ENCODE peak calls at places on chromosomes 3 and 15, in seven cellular contexts. One of them, this sample, is unnamed.

GRCh38 chr3:86152620-86153019 is 838.3 kb downstream of the VGLL3 start:
- DNase-seq in H9: no peak
- DNase-seq in neuronal stem cell: no peak
- DNase-seq in H1: no peak
- DNase-seq in mesenchymal stem cell: no peak
- DNase-seq in trophoblast cell: no peak
- DNase-seq in IMR-90: no peak
- DNase-seq in this sample: no peak

GRCh38 chr3:104908761-104909160 is 457.9 kb upstream of the ALCAM start:
- DNase-seq in H9: no peak
- DNase-seq in IMR-90: no peak
- DNase-seq in trophoblast cell: no peak
- DNase-seq in H1: no peak
- DNase-seq in mesenchymal stem cell: no peak
- DNase-seq in neuronal stem cell: no peak
- DNase-seq in this sample: peak; percentile 3

GRCh38 chr3:42161050-42161935 is 70.1 kb downstream of the TRAK1 start:
- DNase-seq in mesenchymal stem cell: peak; percentile 37
- DNase-seq in neuronal stem cell: no peak
- DNase-seq in H1: no peak
- DNase-seq in trophoblast cell: peak; percentile 27
- DNase-seq in IMR-90: peak; percentile 50
- DNase-seq in H9: no peak
- DNase-seq in this sample: no peak

GRCh38 chr3:138196023-138196422 is 8.9 kb downstream of the ARMC8 start:
- DNase-seq in mesenchymal stem cell: no peak
- DNase-seq in H1: no peak
- DNase-seq in IMR-90: no peak
- DNase-seq in trophoblast cell: no peak
- DNase-seq in H9: no peak
- DNase-seq in neuronal stem cell: no peak
- DNase-seq in this sample: no peak

GRCh38 chr3:151869186-151869585 is 4.3 kb upstream of the SUCNR1 start:
- DNase-seq in mesenchymal stem cell: peak; percentile 74
- DNase-seq in H9: no peak
- DNase-seq in trophoblast cell: no peak
- DNase-seq in H1: no peak
- DNase-seq in neuronal stem cell: no peak
- DNase-seq in IMR-90: no peak
- DNase-seq in this sample: no peak

GRCh38 chr15:89829161-89829560 is 14.5 kb upstream of the ANPEP start:
- DNase-seq in neuronal stem cell: no peak
- DNase-seq in H9: no peak
- DNase-seq in trophoblast cell: no peak
- DNase-seq in H1: no peak
- DNase-seq in mesenchymal stem cell: no peak
- DNase-seq in IMR-90: no peak
- DNase-seq in this sample: no peak

GRCh38 chr3:186259612-186260383 is 102.2 kb downstream of the DGKG start:
- DNase-seq in H1: peak; percentile 77
- DNase-seq in IMR-90: peak; percentile 73
- DNase-seq in trophoblast cell: peak; percentile 83
- DNase-seq in neuronal stem cell: peak; percentile 62
- DNase-seq in H9: peak; percentile 97
- DNase-seq in mesenchymal stem cell: peak; percentile 81
- DNase-seq in this sample: peak; percentile 96

GRCh38 chr3:36408146-36408545 is 27.8 kb downstream of the STAC start:
- DNase-seq in neuronal stem cell: no peak
- DNase-seq in mesenchymal stem cell: no peak
- DNase-seq in H9: no peak
- DNase-seq in IMR-90: no peak
- DNase-seq in H1: no peak
- DNase-seq in trophoblast cell: no peak
- DNase-seq in this sample: peak; percentile 49

GRCh38 chr3:33682770-33683169 is 35.3 kb downstream of the CLASP2 start:
- DNase-seq in H9: no peak
- DNase-seq in trophoblast cell: no peak
- DNase-seq in H1: no peak
- DNase-seq in neuronal stem cell: no peak
- DNase-seq in mesenchymal stem cell: no peak
- DNase-seq in IMR-90: no peak
- DNase-seq in this sample: no peak

GRCh38 chr3:33687406-33688010 is 30.5 kb downstream of the CLASP2 start:
- DNase-seq in mesenchymal stem cell: peak; percentile 43
- DNase-seq in H9: no peak
- DNase-seq in IMR-90: peak; percentile 55
- DNase-seq in neuronal stem cell: no peak
- DNase-seq in trophoblast cell: peak; percentile 19
- DNase-seq in H1: no peak
- DNase-seq in this sample: no peak

GRCh38 chr3:33678073-33678472 is 40.0 kb downstream of the CLASP2 start:
- DNase-seq in IMR-90: no peak
- DNase-seq in neuronal stem cell: no peak
- DNase-seq in mesenchymal stem cell: no peak
- DNase-seq in H1: no peak
- DNase-seq in H9: no peak
- DNase-seq in trophoblast cell: no peak
- DNase-seq in this sample: no peak

GRCh38 chr3:33681667-33682066 is 36.4 kb downstream of the CLASP2 start:
- DNase-seq in H9: no peak
- DNase-seq in IMR-90: no peak
- DNase-seq in trophoblast cell: no peak
- DNase-seq in H1: no peak
- DNase-seq in neuronal stem cell: no peak
- DNase-seq in mesenchymal stem cell: no peak
- DNase-seq in this sample: peak; percentile 20
- H3K4ac ChIP-seq in H9: no peak overlapping the region
- H3K4ac ChIP-seq in IMR-90: no peak overlapping the region
- H3K4ac ChIP-seq in trophoblast cell: no peak overlapping the region
- H3K4ac ChIP-seq in H1: no peak overlapping the region
- H3K4ac ChIP-seq in neuronal stem cell: no peak overlapping the region
- H3K4ac ChIP-seq in mesenchymal stem cell: no peak overlapping the region
- H3K4ac ChIP-seq in this sample: no peak overlapping the region

DNA sequence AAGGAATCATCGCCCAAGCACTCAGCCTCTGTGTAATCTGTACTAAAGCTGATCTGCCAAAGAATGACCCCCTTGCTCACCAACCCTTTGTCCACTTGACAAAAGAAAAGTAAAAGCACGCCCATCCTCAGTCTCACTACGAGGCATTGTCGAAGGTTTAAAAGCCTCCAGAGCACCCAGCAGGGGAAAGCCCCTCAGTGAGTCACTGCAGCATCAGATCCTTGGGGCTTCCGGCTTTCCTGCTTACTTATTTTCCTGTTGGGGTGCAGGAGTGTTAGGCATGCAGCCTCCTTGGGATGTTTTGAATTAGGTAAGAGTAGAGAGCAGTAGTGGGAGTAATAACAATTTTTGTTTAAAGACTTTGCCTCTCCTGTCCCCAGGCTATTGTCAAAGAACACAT is 216.1 kb downstream of the MTHFS start:
- DNase-seq in IMR-90: peak; percentile 88
- DNase-seq in H9: no peak
- DNase-seq in mesenchymal stem cell: peak; percentile 62
- DNase-seq in H1: peak; percentile 25
- DNase-seq in trophoblast cell: no peak
- DNase-seq in neuronal stem cell: peak; percentile 56
- DNase-seq in this sample: peak; percentile 17
- H3K4ac ChIP-seq in IMR-90: peak overlapping the region; percentile 79
- H3K4ac ChIP-seq in H9: no peak overlapping the region
- H3K4ac ChIP-seq in mesenchymal stem cell: no peak overlapping the region
- H3K4ac ChIP-seq in H1: no peak overlapping the region
- H3K4ac ChIP-seq in trophoblast cell: no peak overlapping the region
- H3K4ac ChIP-seq in neuronal stem cell: no peak overlapping the region
- H3K4ac ChIP-seq in this sample: no peak overlapping the region

DNA sequence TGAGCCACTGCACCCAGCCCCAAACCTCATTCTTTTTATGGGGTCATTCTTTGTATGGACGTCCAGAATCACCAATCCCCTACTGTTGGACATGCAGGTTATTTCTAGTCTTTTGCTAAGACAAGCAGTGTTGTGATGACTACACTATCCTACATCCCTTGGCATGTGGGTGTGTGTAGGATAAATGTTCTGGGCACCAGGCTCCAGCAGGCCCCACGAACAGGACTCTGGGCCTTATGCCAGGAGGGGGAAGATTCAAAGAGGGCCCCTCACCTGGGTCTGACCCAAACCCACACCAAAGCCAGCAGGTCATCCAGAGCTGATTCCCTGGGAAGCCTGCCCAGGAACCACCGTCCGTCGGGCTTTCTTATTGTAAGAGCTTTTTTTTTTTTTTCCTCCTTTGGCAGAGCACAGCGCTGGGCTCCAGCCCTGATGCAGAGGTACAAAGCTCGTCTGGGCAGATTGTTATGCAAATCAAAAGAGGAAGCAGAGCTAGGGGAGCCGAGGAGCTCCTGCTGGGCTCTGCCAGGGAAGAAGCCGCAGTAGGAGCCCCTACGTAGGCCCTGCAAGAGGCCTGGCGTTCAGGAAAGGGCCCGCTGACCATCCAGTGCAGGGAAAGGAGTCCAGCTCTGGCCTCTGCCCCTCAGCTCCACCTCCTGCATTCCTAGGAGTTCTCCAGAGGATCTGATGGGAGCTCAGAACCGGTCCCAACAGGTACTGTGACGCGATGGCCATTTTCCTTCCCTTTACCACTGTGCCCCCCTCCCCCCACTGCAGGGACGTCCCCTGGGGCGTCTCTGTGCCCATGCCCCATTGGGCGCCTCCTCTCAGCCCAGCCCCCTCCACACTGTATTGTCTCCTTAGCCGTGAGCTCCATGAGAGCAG is 29.0 kb upstream of the FURIN start:
- DNase-seq in neuronal stem cell: peak; percentile 33
- DNase-seq in trophoblast cell: peak; percentile 82
- DNase-seq in mesenchymal stem cell: no peak
- DNase-seq in H9: peak; percentile 90
- DNase-seq in IMR-90: peak; percentile 14
- DNase-seq in H1: peak; percentile 85
- DNase-seq in this sample: peak; percentile 91
- H3K4ac ChIP-seq in neuronal stem cell: peak overlapping the region; percentile 81
- H3K4ac ChIP-seq in trophoblast cell: peak overlapping the region; percentile 38
- H3K4ac ChIP-seq in mesenchymal stem cell: no peak overlapping the region
- H3K4ac ChIP-seq in H9: no peak overlapping the region
- H3K4ac ChIP-seq in IMR-90: no peak overlapping the region
- H3K4ac ChIP-seq in H1: peak overlapping the region; percentile 28
- H3K4ac ChIP-seq in this sample: peak overlapping the region; percentile 22

GRCh38 chr3:49534581-49535495 is 19.4 kb upstream of the BSN start:
- DNase-seq in neuronal stem cell: peak; percentile 80
- DNase-seq in IMR-90: no peak
- DNase-seq in H1: peak; percentile 19
- DNase-seq in H9: peak; percentile 82
- DNase-seq in mesenchymal stem cell: no peak
- DNase-seq in trophoblast cell: no peak
- DNase-seq in this sample: peak; percentile 80
- H3K4ac ChIP-seq in neuronal stem cell: no peak overlapping the region
- H3K4ac ChIP-seq in IMR-90: no peak overlapping the region
- H3K4ac ChIP-seq in H1: no peak overlapping the region
- H3K4ac ChIP-seq in H9: no peak overlapping the region
- H3K4ac ChIP-seq in mesenchymal stem cell: no peak overlapping the region
- H3K4ac ChIP-seq in trophoblast cell: no peak overlapping the region
- H3K4ac ChIP-seq in this sample: no peak overlapping the region

GRCh38 chr3:59890637-59891036 is 840.8 kb upstream of the CFAP20DC start:
- DNase-seq in mesenchymal stem cell: no peak
- DNase-seq in H9: no peak
- DNase-seq in H1: no peak
- DNase-seq in neuronal stem cell: no peak
- DNase-seq in trophoblast cell: no peak
- DNase-seq in IMR-90: no peak
- DNase-seq in this sample: no peak
- H3K4ac ChIP-seq in mesenchymal stem cell: no peak overlapping the region
- H3K4ac ChIP-seq in H9: no peak overlapping the region
- H3K4ac ChIP-seq in H1: peak overlapping the region; percentile 21
- H3K4ac ChIP-seq in neuronal stem cell: no peak overlapping the region
- H3K4ac ChIP-seq in trophoblast cell: no peak overlapping the region
- H3K4ac ChIP-seq in IMR-90: no peak overlapping the region
- H3K4ac ChIP-seq in this sample: no peak overlapping the region

GRCh38 chr3:100289339-100289738 is 28.5 kb downstream of the TBC1D23 start:
- DNase-seq in trophoblast cell: no peak
- DNase-seq in H1: no peak
- DNase-seq in IMR-90: peak; percentile 37
- DNase-seq in neuronal stem cell: no peak
- DNase-seq in mesenchymal stem cell: no peak
- DNase-seq in H9: no peak
- DNase-seq in this sample: no peak

DNA sequence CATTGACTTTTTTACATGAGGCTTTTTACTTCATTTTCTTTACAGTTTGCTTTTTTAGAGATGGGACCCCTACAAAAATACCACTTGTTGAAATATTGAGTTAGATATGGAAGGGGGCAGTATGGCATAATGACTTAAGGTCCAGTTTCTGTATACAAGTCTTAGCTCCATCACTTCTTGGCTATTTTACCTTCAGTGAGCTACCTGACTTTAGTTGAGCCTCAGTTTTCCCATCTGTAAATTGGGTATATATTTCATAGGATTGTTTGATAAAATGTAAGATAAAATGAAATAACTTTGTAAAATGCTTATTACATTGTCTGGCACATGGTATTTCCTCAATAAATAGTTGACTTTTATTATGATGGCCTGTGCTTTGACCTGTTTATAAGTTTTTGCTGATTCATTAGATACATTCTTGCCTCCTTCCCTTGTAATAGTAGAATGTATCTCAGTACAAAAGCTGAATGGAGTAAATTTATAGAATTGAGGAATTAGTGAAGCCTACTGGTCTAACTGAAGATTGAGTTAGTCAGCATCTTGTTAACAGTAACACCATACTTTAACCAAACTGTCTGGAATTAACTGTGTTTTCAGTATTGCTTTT is 27.6 kb downstream of the TBC1D23 start:
- DNase-seq in trophoblast cell: no peak
- DNase-seq in neuronal stem cell: no peak
- DNase-seq in H9: no peak
- DNase-seq in IMR-90: no peak
- DNase-seq in mesenchymal stem cell: no peak
- DNase-seq in H1: no peak
- DNase-seq in this sample: no peak
- H3K4ac ChIP-seq in trophoblast cell: no peak overlapping the region
- H3K4ac ChIP-seq in neuronal stem cell: no peak overlapping the region
- H3K4ac ChIP-seq in H9: no peak overlapping the region
- H3K4ac ChIP-seq in IMR-90: no peak overlapping the region
- H3K4ac ChIP-seq in mesenchymal stem cell: no peak overlapping the region
- H3K4ac ChIP-seq in H1: no peak overlapping the region
- H3K4ac ChIP-seq in this sample: no peak overlapping the region

DNA sequence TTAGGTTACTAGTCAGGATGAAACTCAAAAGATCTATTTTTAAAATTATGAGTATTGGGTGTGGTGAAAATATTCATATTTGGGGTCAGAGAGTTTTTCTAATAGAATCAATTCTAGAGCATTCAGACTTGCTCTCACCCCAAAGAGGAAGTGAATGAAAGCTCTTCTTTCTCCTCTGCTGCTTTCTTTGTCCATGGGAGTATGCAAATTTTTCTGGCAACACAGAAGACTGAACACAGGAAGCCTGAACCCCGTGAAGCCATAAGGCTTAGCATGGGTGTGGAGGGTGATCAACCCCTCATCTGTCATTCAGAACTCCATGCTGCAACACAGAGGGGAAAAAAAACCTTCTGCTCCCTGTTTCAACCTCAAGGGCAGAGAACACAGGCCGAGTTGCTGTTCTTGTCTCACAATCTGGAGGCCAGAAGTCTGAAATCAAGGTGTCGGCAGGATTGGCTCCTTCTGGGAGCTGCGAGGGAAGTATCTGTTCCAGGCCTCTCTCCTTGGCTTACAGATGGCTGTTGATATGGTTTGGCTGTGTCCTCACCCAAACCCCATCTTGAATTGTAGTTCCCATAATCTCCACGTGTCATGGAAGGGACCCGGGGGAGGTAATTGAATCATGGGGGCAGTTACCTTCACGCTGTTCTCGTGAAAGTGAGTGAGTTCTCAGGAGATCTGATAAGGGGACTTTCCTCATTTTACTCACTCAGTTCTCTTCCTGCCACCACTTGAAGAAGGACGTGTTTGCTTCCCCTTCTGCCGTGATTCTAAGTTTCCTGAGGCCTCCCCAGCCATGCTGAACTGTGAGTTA is 33.7 kb upstream of the CD47 start:
- DNase-seq in IMR-90: no peak
- DNase-seq in neuronal stem cell: no peak
- DNase-seq in trophoblast cell: no peak
- DNase-seq in H1: no peak
- DNase-seq in H9: no peak
- DNase-seq in mesenchymal stem cell: no peak
- DNase-seq in this sample: peak; percentile 60
- H3K4ac ChIP-seq in IMR-90: peak overlapping the region; percentile 19
- H3K4ac ChIP-seq in neuronal stem cell: no peak overlapping the region
- H3K4ac ChIP-seq in trophoblast cell: no peak overlapping the region
- H3K4ac ChIP-seq in H1: no peak overlapping the region
- H3K4ac ChIP-seq in H9: no peak overlapping the region
- H3K4ac ChIP-seq in mesenchymal stem cell: no peak overlapping the region
- H3K4ac ChIP-seq in this sample: no peak overlapping the region

This sample was measured in mesendoderm.